ENCODE peak calls at places on chromosomes 5 and 9, in ten cellular contexts. D is CD8-positive, alpha-beta T cell; Z is GM12865; L is GM10248; Y is psoas muscle; A is epithelial cell of esophagus; O is cardiac muscle cell; F is fibroblast of mammary gland; H is activated B cell treated with CpG ODN at 0.5 μM for 24 hours; V is left ventricle myocardium inferior. I is an unnamed sample.

GRCh38 chr9:24614070-24614469 is 68.4 kb upstream of the IZUMO3 start:
- DNase-seq in Z (no peak), V (no peak), F (no peak), H (no peak), D (no peak), O (no peak), A (peak), L (no peak), Y (no peak), I (no peak)

GRCh38 chr5:159642379-159642778 is 273.9 kb upstream of the ADRA1B start:
- DNase-seq in L (no peak), F (no peak), H (no peak), D (no peak), A (no peak), O (no peak), Y (no peak), V (no peak), Z (no peak), I (no peak)

GRCh38 chr5:56977822-56978221 is 25.9 kb upstream of the MIER3 start:
- DNase-seq in L (no peak), A (no peak), O (no peak), D (no peak), V (no peak), F (no peak), H (no peak), Z (no peak), Y (no peak), I (no peak)

GRCh38 chr9:69785757-69786156 is 25.9 kb upstream of the PTAR1 start:
- DNase-seq in V (no peak), A (peak), O (peak), Z (no peak), F (peak), Y (no peak), D (no peak), L (no peak), H (no peak), I (peak)

GRCh38 chr5:59744531-59744992 is 149.0 kb downstream of the PDE4D start:
- DNase-seq in H (no peak), D (no peak), F (peak), V (no peak), L (no peak), A (peak), O (peak), Z (no peak), Y (no peak), I (peak)

GRCh38 chr9:18906656-18907395 is 126.2 kb downstream of the SAXO1 start:
- DNase-seq in O (peak), Z (peak), V (no peak), A (no peak), L (no peak), Y (no peak), F (peak), H (no peak), D (no peak), I (peak)

GRCh38 chr9:81626511-81626910 is 62.8 kb downstream of the TLE1 start:
- DNase-seq in A (peak), Z (no peak), H (no peak), D (no peak), V (no peak), F (peak), O (no peak), L (no peak), Y (no peak), I (peak)

GRCh38 chr5:121967187-121967586 is 5.4 kb downstream of the SRFBP1 start:
- DNase-seq in Y (no peak), V (no peak), F (peak), L (no peak), H (no peak), A (peak), D (no peak), Z (no peak), O (peak), I (peak)

GRCh38 chr9:76700916-76701315 is 63.3 kb upstream of the PCA3 start:
- DNase-seq in H (no peak), A (no peak), Z (no peak), L (no peak), Y (no peak), F (no peak), O (no peak), D (no peak), V (no peak), I (no peak)

GRCh38 chr9:87812375-87813118 is 70.1 kb upstream of the SPATA31E1 start:
- DNase-seq in L (peak), D (no peak), O (peak), Y (no peak), Z (peak), A (peak), V (no peak), F (peak), H (no peak), I (peak)

GRCh38 chr5:83430130-83431010 is 41.2 kb upstream of the VCAN start:
- DNase-seq in Z (peak), O (peak), H (no peak), A (peak), V (peak), D (peak), Y (no peak), F (peak), L (peak), I (peak)

GRCh38 chr5:14114615-14115251 is 28.4 kb upstream of the TRIO start:
- DNase-seq in Z (no peak), A (no peak), Y (no peak), O (no peak), D (no peak), V (no peak), F (no peak), L (no peak), H (no peak), I (no peak)

GRCh38 chr9:93206576-93207155 is 22.7 kb downstream of the WNK2 start:
- DNase-seq in H (no peak), L (no peak), F (no peak), V (no peak), Y (peak), O (no peak), D (no peak), Z (no peak), A (no peak), I (no peak)

GRCh38 chr5:67971223-67971830 is 244.2 kb upstream of the PIK3R1 start:
- DNase-seq in A (peak), V (no peak), F (peak), O (peak), D (no peak), Y (peak), Z (no peak), L (no peak), H (no peak), I (peak)

GRCh38 chr9:116061546-116062205 is 91.9 kb upstream of the PAPPA start:
- DNase-seq in Y (no peak), A (no peak), H (no peak), F (no peak), D (no peak), O (no peak), Z (no peak), V (no peak), L (no peak), I (no peak)

GRCh38 chr9:71647094-71647591 is 121.2 kb downstream of the CEMIP2 start:
- DNase-seq in A (peak), L (no peak), V (peak), D (no peak), H (no peak), Z (peak), Y (peak), O (peak), F (peak), I (peak)

GRCh38 chr5:176796411-176796810 is 13.9 kb upstream of the UNC5A start:
- DNase-seq in F (no peak), L (no peak), H (no peak), Y (no peak), O (peak), V (no peak), A (no peak), Z (no peak), D (no peak), I (no peak)

GRCh38 chr5:153276151-153276550 is 214.3 kb upstream of the GRIA1 start:
- DNase-seq in Z (peak), V (no peak), L (peak), F (peak), H (no peak), O (peak), A (peak), Y (no peak), D (no peak), I (peak)

GRCh38 chr9:9790216-9790872 is 822.5 kb downstream of the PTPRD start:
- DNase-seq in A (peak), D (no peak), V (no peak), Z (peak), H (no peak), O (peak), F (peak), Y (no peak), L (peak), I (peak)

GRCh38 chr5:143682788-143683419 is 129.1 kb upstream of the HMHB1 start:
- DNase-seq in Z (no peak), F (peak), D (no peak), V (no peak), O (no peak), A (no peak), H (no peak), L (no peak), Y (no peak), I (peak)

GRCh38 chr5:174829511-174829864 is 105.1 kb downstream of the MSX2 start:
- DNase-seq in H (no peak), F (no peak), A (no peak), L (no peak), Y (no peak), D (no peak), Z (no peak), V (no peak), O (peak), I (no peak)

GRCh38 chr9:21741151-21741550 is 61.3 kb upstream of the MTAP start:
- DNase-seq in A (no peak), L (no peak), Z (no peak), V (no peak), Y (no peak), O (no peak), H (no peak), D (no peak), F (peak), I (no peak)

GRCh38 chr9:125613156-125613555 is 93.9 kb downstream of the MAPKAP1 start:
- DNase-seq in Y (no peak), Z (no peak), D (no peak), O (no peak), V (no peak), F (no peak), L (no peak), A (no peak), H (no peak), I (no peak)

GRCh38 chr9:81559741-81560140 is 129.6 kb downstream of the TLE1 start:
- DNase-seq in F (peak), O (peak), D (no peak), Z (no peak), V (no peak), A (peak), Y (no peak), L (no peak), H (no peak), I (peak)

GRCh38 chr5:60243713-60244112 is 350.2 kb upstream of the PDE4D start:
- DNase-seq in H (no peak), F (no peak), L (no peak), A (no peak), D (no peak), Y (no peak), V (no peak), Z (no peak), O (no peak), I (no peak)

DNA sequence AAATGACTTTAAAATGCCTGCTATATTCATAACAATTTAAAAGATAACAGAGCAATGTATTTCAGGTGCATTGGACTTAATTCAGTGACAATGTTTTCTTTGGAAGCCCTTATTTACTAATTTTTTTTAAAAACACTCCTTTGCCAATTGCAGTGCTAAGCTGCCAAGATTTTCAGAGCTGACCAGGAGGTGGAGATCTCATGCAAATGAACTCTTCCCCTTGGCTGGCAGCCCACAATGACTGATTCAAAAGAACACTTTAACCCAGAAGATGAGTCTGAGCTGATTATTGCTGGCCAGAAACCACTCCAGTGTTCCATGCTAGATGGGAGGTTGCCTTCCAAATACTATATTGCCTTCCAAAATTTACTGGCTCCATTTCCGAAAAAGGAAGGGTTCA is 128.3 kb upstream of the CCNH start:
- DNase-seq in F (peak), Z (peak), A (peak), H (no peak), O (peak), V (peak), D (no peak), Y (peak), L (no peak), I (no peak)
- TF ChIP-seq CTCF in F (peak), Z (no peak), A (peak), H (no peak), O (no peak), V (peak), D (no peak), Y (no peak), L (no peak), I (no peak)

DNA sequence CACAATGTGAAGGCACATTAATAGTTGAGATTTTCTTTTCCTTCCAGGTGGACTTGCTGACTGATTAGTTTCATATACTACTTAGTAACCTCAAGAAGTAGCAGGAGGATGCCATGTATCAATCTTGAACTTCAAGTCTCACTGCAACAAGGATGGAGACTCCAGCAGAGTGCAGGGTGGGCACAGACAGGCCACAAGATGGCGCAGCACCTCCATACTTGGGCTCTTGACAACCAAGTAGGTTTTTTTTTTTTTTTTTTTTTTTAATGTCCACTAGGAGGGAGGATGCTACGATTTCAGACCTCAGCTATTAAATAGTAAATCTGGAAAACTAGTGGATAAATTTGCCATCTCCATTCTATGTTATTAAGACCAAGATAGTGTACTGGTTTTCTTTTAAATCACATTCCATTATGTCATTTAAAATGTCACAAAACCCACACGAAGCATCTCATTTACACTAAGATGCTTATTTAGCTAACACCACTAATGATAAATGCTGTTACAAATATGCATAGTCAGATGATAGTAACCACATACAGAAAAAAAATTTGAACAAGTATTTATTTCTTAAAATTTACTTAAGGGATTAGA is 58.6 kb downstream of the IL6ST start:
- DNase-seq in Z (peak), H (peak), O (peak), Y (peak), F (peak), D (peak), L (peak), A (peak), V (peak), I (peak)
- TF ChIP-seq CTCF in Z (peak), H (peak), O (peak), Y (peak), F (peak), D (peak), L (peak), A (peak), V (peak), I (peak)

GRCh38 chr5:107888541-107888940 is 217.8 kb upstream of the EFNA5 start:
- DNase-seq in H (no peak), Z (no peak), F (no peak), L (no peak), V (no peak), A (no peak), D (no peak), O (no peak), Y (no peak), I (no peak)
- TF ChIP-seq CTCF in H (no peak), Z (no peak), F (no peak), L (no peak), V (no peak), A (no peak), D (no peak), O (no peak), Y (no peak), I (no peak)

GRCh38 chr5:127872494-127872893 is 169.3 kb downstream of the CCDC192 start:
- DNase-seq in F (no peak), Y (no peak), Z (no peak), L (no peak), V (no peak), D (no peak), O (peak), H (no peak), A (no peak), I (no peak)

GRCh38 chr5:127876384-127876783 is 173.2 kb downstream of the CCDC192 start:
- DNase-seq in Y (no peak), H (no peak), O (no peak), A (peak), V (no peak), D (no peak), L (no peak), F (no peak), Z (no peak), I (no peak)

GRCh38 chr5:127875235-127876021 is 172.2 kb downstream of the CCDC192 start:
- DNase-seq in A (peak), Y (peak), O (peak), D (no peak), H (no peak), Z (peak), V (peak), F (peak), L (peak), I (peak)

GRCh38 chr5:127878174-127878750 is 175.1 kb downstream of the CCDC192 start:
- DNase-seq in L (peak), V (peak), D (no peak), Z (peak), Y (peak), F (peak), O (peak), A (peak), H (no peak), I (peak)
- TF ChIP-seq CTCF in L (peak), V (peak), D (no peak), Z (peak), Y (peak), F (peak), O (peak), A (peak), H (no peak), I (peak)

I was measured in foreskin fibroblast.